ENCODE peak calls at places on chromosomes 5 and 9, in eight cellular contexts. L, F, N, E, O, K, B and X are unnamed samples.

GRCh38 chr5:127770272-127770671 is 67.1 kb downstream of the CCDC192 start:
- DNase-seq in L (no peak), F (no peak), N (no peak), E (no peak), O (no peak), K (no peak), B (no peak), X (no peak)

GRCh38 chr9:127707766-127708165 is 978 bp downstream of the CFAP157 start:
- DNase-seq in L (no peak), F (peak), N (no peak), E (no peak), O (no peak), K (no peak), B (peak), X (no peak)

GRCh38 chr9:88821749-88822106 is 169.5 kb upstream of the S1PR3 start:
- DNase-seq in L (no peak), F (no peak), N (no peak), E (no peak), O (no peak), K (no peak), B (no peak), X (no peak)

GRCh38 chr9:125183054-125183453 is 6.5 kb downstream of the PPP6C start:
- DNase-seq in L (no peak), F (no peak), N (no peak), E (no peak), O (no peak), K (no peak), B (no peak), X (no peak)

GRCh38 chr5:98372351-98372750 is 401.1 kb upstream of the RGMB start:
- DNase-seq in L (no peak), F (no peak), N (no peak), E (no peak), O (peak), K (no peak), B (no peak), X (no peak)

GRCh38 chr9:87844471-87844870 is 38.2 kb upstream of the SPATA31E1 start:
- DNase-seq in L (no peak), F (no peak), N (no peak), E (no peak), O (no peak), K (no peak), B (no peak), X (no peak)

GRCh38 chr5:31121224-31121623 is 72.3 kb upstream of the CDH6 start:
- DNase-seq in L (no peak), F (no peak), N (no peak), E (no peak), O (no peak), K (no peak), B (no peak), X (no peak)

GRCh38 chr5:79396265-79396664 is 117.7 kb downstream of the HOMER1 start:
- DNase-seq in L (no peak), F (no peak), N (no peak), E (no peak), O (peak), K (no peak), B (peak), X (peak)

GRCh38 chr9:94839398-94839797 is 112.9 kb downstream of the AOPEP start:
- DNase-seq in L (no peak), F (no peak), N (no peak), E (no peak), O (no peak), K (no peak), B (no peak), X (no peak)

GRCh38 chr9:25724424-25724823 is 46.2 kb upstream of the TUSC1 start:
- DNase-seq in L (no peak), F (no peak), N (no peak), E (no peak), O (no peak), K (no peak), B (peak), X (peak)

GRCh38 chr5:121296357-121296756 is 555.3 kb upstream of the FTMT start:
- DNase-seq in L (no peak), F (no peak), N (no peak), E (no peak), O (no peak), K (no peak), B (no peak), X (no peak)

GRCh38 chr5:119411935-119412623 is 40.2 kb upstream of the HSD17B4 start:
- DNase-seq in L (peak), F (peak), N (peak), E (peak), O (peak), K (peak), B (peak), X (peak)

GRCh38 chr9:73037613-73038012 is 84.8 kb upstream of the ALDH1A1 start:
- DNase-seq in L (no peak), F (no peak), N (no peak), E (no peak), O (peak), K (no peak), B (peak), X (no peak)

GRCh38 chr5:180143656-180144364 is 65.2 kb downstream of the RASGEF1C start:
- DNase-seq in L (no peak), F (no peak), N (no peak), E (no peak), O (no peak), K (no peak), B (no peak), X (no peak)

GRCh38 chr9:136314944-136315343 is 11.1 kb upstream of the CCDC187 start:
- DNase-seq in L (no peak), F (no peak), N (no peak), E (no peak), O (no peak), K (no peak), B (no peak), X (no peak)

GRCh38 chr5:65803699-65804426 is 81.9 kb downstream of the NLN start:
- DNase-seq in L (no peak), F (no peak), N (no peak), E (no peak), O (no peak), K (no peak), B (no peak), X (peak)

DNA sequence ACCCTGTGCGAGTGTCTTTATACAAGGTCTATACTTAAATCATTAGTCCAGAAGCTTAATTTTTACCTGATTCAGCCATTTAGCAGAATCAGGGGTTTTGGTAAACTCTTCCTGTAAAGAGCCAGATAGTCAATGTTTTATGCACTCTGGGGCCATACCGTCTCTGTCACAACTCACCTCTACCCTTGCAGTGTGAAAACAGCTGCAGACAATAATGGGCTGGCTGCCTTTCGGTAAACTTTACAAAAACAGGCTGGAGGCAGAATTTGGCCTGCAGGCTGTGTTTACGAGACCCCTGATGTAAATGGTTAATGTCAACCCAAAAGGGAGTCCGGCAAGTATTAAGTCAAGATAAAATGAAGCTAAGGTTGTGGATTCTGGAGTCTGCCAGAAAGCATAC is 32.8 kb downstream of the SMARCA2 start:
- DNase-seq in L (no peak), F (no peak), N (no peak), E (no peak), O (no peak), K (no peak), B (no peak), X (no peak)
- H3K4me3 ChIP-seq in L (no peak), F (no peak), N (no peak), E (no peak), O (no peak), K (no peak), B (no peak), X (no peak)

DNA sequence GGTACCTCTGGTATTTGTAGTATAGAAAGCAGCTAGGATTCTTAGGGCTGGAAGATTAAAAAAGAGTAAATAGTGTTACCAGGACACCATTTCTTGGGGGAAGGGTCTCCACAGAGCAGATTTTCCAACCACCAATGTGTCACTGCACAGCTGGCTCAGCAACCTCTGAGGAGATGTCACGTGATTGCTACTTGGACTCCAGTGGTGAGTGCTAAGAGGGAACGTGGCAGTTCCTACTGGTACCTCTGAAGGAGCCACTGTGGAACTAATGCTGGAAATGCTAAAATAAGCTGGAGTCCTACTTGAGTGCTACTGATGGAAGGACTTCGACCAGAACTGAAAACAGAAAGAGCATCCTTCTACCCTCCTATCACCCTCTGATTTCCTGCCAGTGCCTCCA is 36.1 kb upstream of the SPDL1 start:
- DNase-seq in L (no peak), F (no peak), N (no peak), E (no peak), O (no peak), K (peak), B (peak), X (no peak)
- H3K4me3 ChIP-seq in L (no peak), F (no peak), N (no peak), E (no peak), O (no peak), K (no peak), B (no peak), X (no peak)

GRCh38 chr5:58932057-58932594 is 349.3 kb downstream of the RAB3C start:
- DNase-seq in L (no peak), F (no peak), N (no peak), E (no peak), O (no peak), K (no peak), B (no peak), X (no peak)
- H3K4me3 ChIP-seq in L (no peak), F (no peak), N (no peak), E (no peak), O (no peak), K (no peak), B (no peak), X (no peak)

DNA sequence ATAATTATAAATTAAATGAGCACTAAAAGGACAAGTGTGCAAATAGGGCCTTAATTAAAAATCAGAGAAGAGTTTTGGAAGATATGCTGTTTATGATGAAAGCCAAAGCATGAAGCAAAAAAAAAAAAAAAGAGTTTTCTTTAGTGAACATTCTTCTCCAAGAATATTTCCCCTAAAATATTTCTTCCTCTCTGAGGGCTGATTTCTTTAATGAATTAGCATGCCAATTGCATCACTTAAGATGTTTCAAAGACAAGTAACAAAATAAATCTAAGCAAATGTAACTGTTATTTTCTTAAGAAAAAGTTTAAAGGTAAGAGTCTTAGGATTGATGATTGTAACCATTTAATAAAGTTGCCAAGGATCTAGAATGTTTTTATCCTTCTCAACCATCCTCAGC is 81.6 kb upstream of the MPDZ start:
- DNase-seq in L (no peak), F (no peak), N (no peak), E (no peak), O (no peak), K (no peak), B (no peak), X (no peak)
- H3K4me3 ChIP-seq in L (no peak), F (no peak), N (no peak), E (no peak), O (no peak), K (no peak), B (no peak), X (no peak)

GRCh38 chr5:43037929-43038510 is 2.1 kb downstream of the ANXA2R start:
- DNase-seq in L (no peak), F (peak), N (peak), E (no peak), O (no peak), K (no peak), B (peak), X (peak)

GRCh38 chr5:43034591-43034968 is 5.5 kb downstream of the ANXA2R start:
- DNase-seq in L (no peak), F (no peak), N (peak), E (no peak), O (no peak), K (no peak), B (peak), X (peak)

GRCh38 chr5:43036856-43037711 is 3.0 kb downstream of the ANXA2R start:
- DNase-seq in L (no peak), F (no peak), N (peak), E (peak), O (no peak), K (no peak), B (peak), X (peak)

GRCh38 chr5:43036409-43036808 is 3.7 kb downstream of the ANXA2R start:
- DNase-seq in L (no peak), F (no peak), N (no peak), E (no peak), O (no peak), K (no peak), B (no peak), X (no peak)

DNA sequence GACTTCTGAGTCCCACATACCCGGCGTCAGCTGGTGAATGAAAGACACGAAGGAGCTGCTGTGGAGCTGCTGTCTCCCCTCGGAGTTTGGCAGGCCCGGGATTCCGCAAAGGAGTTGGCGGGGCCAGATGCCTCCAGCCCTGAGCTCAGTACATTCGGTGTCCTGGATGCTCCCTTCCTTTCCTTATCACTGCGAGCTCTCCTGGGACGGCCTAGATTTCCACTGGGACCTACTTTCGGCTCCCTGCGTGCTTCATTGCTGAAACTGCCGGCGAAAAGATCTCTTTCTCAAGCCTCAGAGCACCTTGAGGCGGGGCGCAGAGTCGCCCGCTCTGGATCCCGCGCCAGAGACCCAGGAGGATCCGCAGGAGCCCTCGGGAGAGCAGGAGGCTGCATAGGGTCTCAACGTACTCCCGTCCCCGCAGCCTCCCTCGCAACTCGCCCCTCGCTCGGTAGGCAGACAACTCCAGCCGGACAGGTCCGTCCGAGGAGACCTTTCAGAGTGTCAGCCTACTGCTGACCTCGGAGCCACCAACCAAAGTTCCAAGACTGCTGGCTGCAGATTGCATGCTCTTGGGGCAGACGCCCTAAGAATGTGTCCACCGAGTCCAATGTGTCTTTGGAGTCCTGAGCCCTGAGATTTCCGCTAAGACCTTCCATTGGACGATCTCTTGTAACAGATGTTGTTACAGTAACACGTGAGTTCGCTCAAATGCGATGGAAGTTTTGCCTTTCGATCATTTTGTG is 6.1 kb downstream of the ANXA2R start:
- DNase-seq in L (no peak), F (no peak), N (peak), E (no peak), O (no peak), K (no peak), B (no peak), X (peak)
- H3K4me3 ChIP-seq in L (no peak), F (no peak), N (no peak), E (no peak), O (no peak), K (peak), B (no peak), X (peak)

DNA sequence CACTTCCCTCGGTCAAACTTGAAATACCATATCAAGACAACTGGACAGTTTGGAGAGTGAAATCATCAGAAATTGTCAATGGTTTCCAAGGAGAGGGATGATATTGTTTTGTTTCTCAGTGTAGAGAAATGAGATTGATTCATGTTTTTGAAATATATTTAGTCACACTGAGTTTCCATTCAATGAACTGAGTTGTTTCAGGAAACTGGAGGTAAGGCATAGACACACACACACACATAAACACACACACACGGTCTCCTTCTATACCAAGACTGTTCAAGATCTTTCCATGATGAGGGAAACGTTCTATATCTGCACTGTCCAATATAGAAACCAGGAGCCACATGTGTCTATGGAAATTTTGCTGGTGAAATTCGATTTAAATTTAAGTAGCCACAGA is 182.8 kb downstream of the PTTG1 start:
- DNase-seq in L (no peak), F (no peak), N (no peak), E (no peak), O (no peak), K (no peak), B (no peak), X (no peak)
- H3K4me3 ChIP-seq in L (no peak), F (no peak), N (no peak), E (no peak), O (no peak), K (no peak), B (no peak), X (no peak)

GRCh38 chr9:93346240-93347112 is 105.0 kb upstream of the FAM120A start:
- DNase-seq in L (no peak), F (no peak), N (peak), E (no peak), O (no peak), K (peak), B (no peak), X (no peak)
- H3K4me3 ChIP-seq in L (peak), F (no peak), N (peak), E (peak), O (no peak), K (peak), B (no peak), X (peak)

GRCh38 chr5:122942164-122942914 is 94.2 kb downstream of the PPIC start:
- DNase-seq in L (no peak), F (no peak), N (no peak), E (no peak), O (peak), K (no peak), B (peak), X (peak)
- H3K4me3 ChIP-seq in L (no peak), F (no peak), N (no peak), E (no peak), O (no peak), K (no peak), B (no peak), X (no peak)

GRCh38 chr5:1797855-1798254 is 1.8 kb downstream of the MRPL36 start:
- DNase-seq in L (no peak), F (peak), N (no peak), E (no peak), O (no peak), K (no peak), B (no peak), X (no peak)
- H3K4me3 ChIP-seq in L (no peak), F (no peak), N (no peak), E (no peak), O (no peak), K (no peak), B (no peak), X (no peak)